ENCODE peak calls at places on chromosomes 2 and 18, in six cellular contexts. S is A549; I is effector memory CD4-positive, alpha-beta T cell; T is HCT116; F is PC-3; K is Panc1. W is an unnamed sample.

GRCh38 chr2:138170495-138170894 is 206.2 kb downstream of the HNMT start:
- DNase-seq in S (no peak), I (no peak), T (no peak), F (no peak), K (no peak), W (no peak)

GRCh38 chr2:213733893-213734292 is 449.6 kb downstream of the SPAG16 start:
- DNase-seq in S (no peak), I (no peak), T (no peak), F (no peak), K (no peak), W (no peak)

GRCh38 chr18:74225193-74225840 is 66.4 kb downstream of the CYB5A start:
- DNase-seq in S (no peak), I (no peak), T (no peak), F (no peak), K (no peak), W (no peak)

GRCh38 chr2:203446071-203446481 is 89.0 kb downstream of the RAPH1 start:
- DNase-seq in S (no peak), I (no peak), T (no peak), F (peak; percentile 86), K (no peak), W (no peak)

GRCh38 chr2:236289766-236290462 is 25.7 kb upstream of the ASB18 start:
- DNase-seq in S (no peak), I (no peak), T (no peak), F (no peak), K (no peak), W (no peak)

GRCh38 chr2:241304039-241304670 is 11.3 kb downstream of the HDLBP start:
- DNase-seq in S (no peak), I (no peak), T (no peak), F (no peak), K (no peak), W (no peak)

GRCh38 chr2:118145207-118145606 is 56.9 kb downstream of the INSIG2 start:
- DNase-seq in S (no peak), I (no peak), T (no peak), F (peak; percentile 60), K (no peak), W (no peak)

GRCh38 chr18:10378688-10379465 is 75.6 kb upstream of the APCDD1 start:
- DNase-seq in S (no peak), I (no peak), T (no peak), F (no peak), K (no peak), W (no peak)

GRCh38 chr2:23401427-23402204 is 16.6 kb downstream of the KLHL29 start:
- DNase-seq in S (no peak), I (no peak), T (no peak), F (no peak), K (no peak), W (no peak)

GRCh38 chr2:218024871-218025270 is 22.1 kb upstream of the TNS1 start:
- DNase-seq in S (no peak), I (no peak), T (no peak), F (no peak), K (no peak), W (no peak)

GRCh38 chr2:181036848-181037603 is 56.6 kb downstream of the UBE2E3 start:
- DNase-seq in S (no peak), I (no peak), T (no peak), F (peak; percentile 87), K (peak; percentile 62), W (no peak)

GRCh38 chr18:28003451-28003850 is 173.5 kb downstream of the CDH2 start:
- DNase-seq in S (no peak), I (no peak), T (no peak), F (no peak), K (no peak), W (no peak)

GRCh38 chr2:217835931-217836881 is 166.6 kb downstream of the TNS1 start:
- DNase-seq in S (no peak), I (no peak), T (no peak), F (no peak), K (no peak), W (no peak)

GRCh38 chr2:113890253-113891235 is 655 bp downstream of the ACTR3 start:
- DNase-seq in S (peak; percentile 14), I (peak; percentile 76), T (peak; percentile 41), F (peak; percentile 75), K (no peak), W (peak; percentile 52)

GRCh38 chr2:124559236-124559635 is 534.1 kb downstream of the CNTNAP5 start:
- DNase-seq in S (no peak), I (no peak), T (no peak), F (no peak), K (no peak), W (no peak)

GRCh38 chr18:24504401-24504800 is 44.0 kb downstream of the HRH4 start:
- DNase-seq in S (no peak), I (no peak), T (no peak), F (no peak), K (no peak), W (no peak)

GRCh38 chr2:224941958-224942357 is 100.3 kb downstream of the DOCK10 start:
- DNase-seq in S (no peak), I (no peak), T (no peak), F (no peak), K (no peak), W (no peak)

GRCh38 chr2:58137856-58138255 is 91.2 kb downstream of the VRK2 start:
- DNase-seq in S (no peak), I (no peak), T (no peak), F (no peak), K (no peak), W (no peak)

GRCh38 chr2:160473508-160474318 is 19.9 kb downstream of the RBMS1 start:
- DNase-seq in S (no peak), I (no peak), T (no peak), F (no peak), K (no peak), W (no peak)
- H3K27ac ChIP-seq in S (no peak overlapping the region), I (peak overlapping the region; percentile 73), T (no peak overlapping the region), F (peak overlapping the region; percentile 15), K (no peak overlapping the region), W (no peak overlapping the region)

DNA sequence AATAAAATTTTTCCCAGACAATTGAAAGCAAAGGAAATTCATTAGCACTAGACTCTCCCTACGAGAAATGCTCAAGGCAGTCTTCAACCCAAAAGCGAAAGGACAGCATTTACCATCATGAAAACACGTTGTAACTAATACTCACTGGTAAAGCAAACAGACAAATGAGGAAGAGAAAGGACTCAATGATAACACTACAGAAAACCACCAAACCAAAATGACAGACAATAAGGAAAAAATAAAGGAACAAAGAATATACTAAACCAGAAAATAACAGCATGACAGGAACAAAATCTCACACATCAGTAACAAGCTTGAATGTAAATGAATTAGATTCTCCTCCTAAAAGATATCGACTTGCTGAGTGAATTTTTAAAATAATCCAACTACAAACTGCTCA is 190.7 kb downstream of the NOL4 start:
- DNase-seq in S (no peak), I (no peak), T (no peak), F (no peak), K (no peak), W (no peak)
- H3K27ac ChIP-seq in S (no peak overlapping the region), I (no peak overlapping the region), T (no peak overlapping the region), F (no peak overlapping the region), K (no peak overlapping the region), W (no peak overlapping the region)

DNA sequence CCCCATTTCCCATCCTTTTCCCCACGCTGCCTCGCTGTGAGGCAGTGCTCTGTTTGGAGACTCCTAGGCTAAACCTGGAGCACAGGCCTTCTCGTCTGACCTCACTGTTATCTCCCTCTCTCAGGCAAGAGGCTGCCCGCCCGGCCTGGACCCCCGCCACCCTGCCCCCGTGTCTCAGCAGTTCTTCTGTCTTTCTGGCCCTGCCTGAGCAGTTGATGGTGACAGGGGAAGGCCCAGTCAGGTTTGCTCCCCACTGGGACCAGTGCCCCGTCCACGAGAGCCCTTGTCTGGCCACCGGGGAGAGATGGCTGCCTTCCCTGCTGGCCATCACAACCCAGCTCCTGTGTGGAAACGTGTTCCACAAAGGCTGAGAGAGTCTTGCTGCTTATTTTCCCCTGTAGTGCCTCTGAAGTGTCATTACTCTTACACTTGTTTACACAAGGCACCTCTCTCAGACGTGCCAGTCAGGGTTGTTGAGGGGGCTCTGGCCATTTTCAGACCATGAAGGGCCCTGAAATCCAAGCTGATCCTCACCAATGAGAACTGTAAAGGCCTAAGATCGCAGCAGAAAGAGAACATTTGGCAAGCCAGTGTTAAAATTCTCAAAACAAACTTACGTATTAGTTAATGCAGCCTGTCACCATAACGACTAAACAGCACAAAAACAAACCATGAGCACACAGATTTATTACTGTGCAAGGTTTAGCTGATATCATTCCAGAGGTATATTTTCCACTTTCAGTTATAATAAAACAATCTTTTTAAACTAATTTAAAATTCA is 210.8 kb downstream of the NDUFA10 start:
- DNase-seq in S (no peak), I (no peak), T (no peak), F (no peak), K (no peak), W (no peak)
- H3K27ac ChIP-seq in S (no peak overlapping the region), I (no peak overlapping the region), T (no peak overlapping the region), F (no peak overlapping the region), K (no peak overlapping the region), W (no peak overlapping the region)

GRCh38 chr2:105804266-105804665 is 59.6 kb downstream of the NCK2 start:
- DNase-seq in S (no peak), I (no peak), T (no peak), F (no peak), K (no peak), W (no peak)
- H3K27ac ChIP-seq in S (no peak overlapping the region), I (peak overlapping the region; percentile 75), T (no peak overlapping the region), F (no peak overlapping the region), K (no peak overlapping the region), W (no peak overlapping the region)

DNA sequence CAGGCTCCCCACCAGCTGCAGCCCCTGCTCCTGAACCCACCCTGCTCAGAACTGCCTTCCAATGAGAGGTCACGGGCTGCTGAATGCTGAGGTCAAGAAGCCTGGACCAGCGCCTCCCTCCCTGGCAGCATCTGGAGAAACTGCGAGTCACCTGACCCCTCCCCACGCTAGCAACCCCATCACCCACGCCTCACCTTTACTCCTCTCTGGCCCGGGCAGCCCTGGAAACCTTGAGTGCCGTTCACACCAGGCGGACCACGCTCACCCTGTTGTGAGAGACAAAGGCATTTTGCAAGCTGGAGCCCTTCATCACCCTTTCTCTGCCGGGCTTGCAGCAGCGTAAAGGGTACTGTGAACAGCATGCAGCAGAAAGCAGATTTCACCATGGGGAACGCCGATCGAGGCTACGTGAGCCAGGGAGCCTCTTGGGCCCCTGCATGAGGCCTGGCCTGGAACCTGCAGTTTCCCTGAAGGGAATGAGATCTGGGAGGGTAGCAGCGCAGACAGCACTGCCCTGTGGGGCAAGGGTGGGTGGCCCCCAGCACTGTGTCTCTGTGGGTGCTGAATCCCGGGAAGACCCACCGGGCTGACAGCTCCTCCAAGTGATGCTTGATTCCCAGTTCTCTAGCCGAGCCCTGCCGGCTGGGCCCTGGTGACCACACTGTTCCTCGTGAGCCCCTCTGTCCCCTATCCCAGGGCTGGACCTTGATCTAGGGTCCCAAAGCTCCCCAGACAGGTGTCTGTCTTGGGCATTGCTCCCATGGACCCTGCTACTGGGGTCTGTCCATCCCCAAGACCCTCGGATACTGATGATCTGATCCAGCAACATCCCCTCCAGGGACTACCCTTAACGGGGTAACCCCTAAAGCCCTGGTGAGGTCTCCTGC is 53.8 kb downstream of the COL6A3 start:
- DNase-seq in S (no peak), I (no peak), T (no peak), F (no peak), K (no peak), W (no peak)
- H3K27ac ChIP-seq in S (no peak overlapping the region), I (no peak overlapping the region), T (no peak overlapping the region), F (no peak overlapping the region), K (no peak overlapping the region), W (no peak overlapping the region)

W was measured in dorsolateral prefrontal cortex.